ENCODE peak calls at places on chromosomes 5 and 9, in five cellular contexts. V is AG04449, K is psoas muscle, I is WTC11, O is endothelial cell. S is an unnamed sample.

GRCh38 chr9:12566411-12566810 is 126.8 kb upstream of the TYRP1 start:
- DNase-seq in K (no peak), I (no peak), O (no peak), V (no peak), S (no peak)

GRCh38 chr5:84274585-84275468 is 109.9 kb downstream of the EDIL3 start:
- DNase-seq in K (no peak), I (peak), O (peak), V (no peak), S (peak)

GRCh38 chr5:179162351-179163235 is 102.4 kb downstream of the ZNF354C start:
- DNase-seq in O (no peak), V (no peak), I (peak), K (no peak), S (no peak)

GRCh38 chr9:109349431-109349846 is 28.6 kb upstream of the EPB41L4B start:
- DNase-seq in O (no peak), K (no peak), V (peak), I (no peak), S (no peak)

GRCh38 chr5:122312670-122312988 is 592 bp downstream of the SNCAIP start:
- DNase-seq in I (peak), O (peak), V (no peak), K (no peak), S (peak)

GRCh38 chr9:99783799-99784198 is 37.9 kb upstream of the NR4A3 start:
- DNase-seq in V (no peak), I (no peak), K (no peak), O (no peak), S (no peak)

GRCh38 chr9:114446036-114446435 is 58.3 kb upstream of the AKNA start:
- DNase-seq in V (no peak), K (no peak), O (no peak), I (no peak), S (no peak)

GRCh38 chr5:145811834-145812625 is 23.1 kb downstream of the PRELID2 start:
- DNase-seq in I (no peak), O (peak), V (no peak), K (no peak), S (no peak)

GRCh38 chr9:129252937-129253819 is 75.1 kb upstream of the IER5L start:
- DNase-seq in I (no peak), O (no peak), V (no peak), K (peak), S (no peak)

GRCh38 chr9:78235296-78235770 is 542 bp upstream of the CEP78 start:
- DNase-seq in I (no peak), O (no peak), K (no peak), V (no peak), S (no peak)

GRCh38 chr5:76310208-76310607 is 92.9 kb upstream of the IQGAP2 start:
- DNase-seq in I (no peak), V (no peak), K (no peak), O (no peak), S (no peak)

GRCh38 chr5:79396265-79396664 is 117.7 kb downstream of the HOMER1 start:
- DNase-seq in O (no peak), K (no peak), I (no peak), V (no peak), S (no peak)

GRCh38 chr9:4923580-4924544 is 61.2 kb upstream of the JAK2 start:
- DNase-seq in O (no peak), I (no peak), V (no peak), K (no peak), S (peak)

GRCh38 chr9:70044450-70045307 is 1.0 kb downstream of the MAMDC2 start:
- DNase-seq in V (no peak), K (peak), O (peak), I (peak), S (peak)

GRCh38 chr5:177491429-177491945 is 5.9 kb downstream of the PDLIM7 start:
- DNase-seq in O (peak), I (peak), K (peak), V (no peak), S (peak)
- TF ChIP-seq CTCF in O (peak), I (peak), K (peak), V (peak), S (peak)

GRCh38 chr5:87139795-87140194 is 127.9 kb upstream of the RASA1 start:
- DNase-seq in K (no peak), V (no peak), O (no peak), I (no peak), S (no peak)
- TF ChIP-seq CTCF in K (no peak), V (no peak), O (no peak), I (no peak), S (no peak)

DNA sequence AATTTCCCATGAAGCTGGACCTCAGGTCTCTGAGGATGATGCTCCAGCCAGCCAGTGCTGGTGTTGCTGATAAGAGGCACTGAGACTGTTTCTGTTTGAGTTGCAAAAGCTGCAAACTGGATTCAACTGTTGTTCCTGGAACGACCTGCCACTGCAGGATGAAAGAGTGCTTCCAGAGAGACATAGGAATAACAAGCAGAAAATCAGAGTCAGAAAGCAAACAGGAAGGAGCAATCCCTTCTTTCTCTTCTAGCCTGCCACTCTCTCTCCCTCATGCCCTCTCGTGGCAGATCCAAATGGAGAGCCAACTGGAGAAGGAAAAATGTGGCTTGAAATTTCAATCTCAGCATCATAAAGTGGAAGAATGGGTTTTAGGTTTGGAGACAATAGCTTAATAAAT is 110.4 kb downstream of the STARD4 start:
- DNase-seq in V (no peak), O (no peak), I (no peak), K (no peak), S (no peak)
- TF ChIP-seq CTCF in V (peak), O (no peak), I (no peak), K (no peak), S (no peak)

GRCh38 chr9:18396102-18396728 is 77.7 kb upstream of the ADAMTSL1 start:
- DNase-seq in K (no peak), I (no peak), V (no peak), O (no peak), S (peak)
- TF ChIP-seq CTCF in K (no peak), I (no peak), V (no peak), O (peak), S (no peak)

GRCh38 chr5:139110526-139111168 is 87.5 kb downstream of the SIL1 start:
- DNase-seq in V (no peak), K (no peak), O (no peak), I (no peak), S (no peak)
- TF ChIP-seq CTCF in V (no peak), K (no peak), O (no peak), I (no peak), S (no peak)

DNA sequence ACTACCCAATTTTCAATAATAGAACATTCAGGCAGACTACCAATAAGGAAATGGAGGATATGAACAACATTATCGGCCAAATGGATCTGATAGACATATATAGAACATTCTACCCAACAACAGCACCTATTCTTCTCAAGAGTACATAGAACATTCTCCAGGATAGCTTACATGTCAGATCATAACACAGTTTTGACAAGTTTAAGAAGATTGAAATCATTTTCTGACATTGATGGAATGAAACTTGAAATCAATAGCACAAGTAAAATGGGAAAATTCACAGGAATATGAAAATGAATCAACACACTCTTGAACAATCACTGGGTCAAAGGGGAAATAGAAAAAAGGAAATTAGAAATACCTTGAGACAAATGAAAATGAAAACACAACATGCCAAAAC is 94.6 kb upstream of the MEGF10 start:
- DNase-seq in O (no peak), K (no peak), V (no peak), I (no peak), S (no peak)
- TF ChIP-seq CTCF in O (no peak), K (no peak), V (no peak), I (no peak), S (no peak)

GRCh38 chr9:137575725-137576411 is 2.9 kb downstream of the DPH7 start:
- DNase-seq in O (no peak), I (no peak), K (no peak), V (no peak), S (no peak)
- TF ChIP-seq CTCF in O (no peak), I (no peak), K (no peak), V (no peak), S (no peak)

GRCh38 chr9:21813575-21814473 is 11.4 kb downstream of the MTAP start:
- DNase-seq in I (peak), V (no peak), O (peak), K (peak), S (peak)

GRCh38 chr9:21812415-21812814 is 10.0 kb downstream of the MTAP start:
- DNase-seq in V (no peak), I (no peak), O (peak), K (no peak), S (peak)

GRCh38 chr9:21810881-21811280 is 8.4 kb downstream of the MTAP start:
- DNase-seq in K (no peak), V (no peak), O (no peak), I (no peak), S (no peak)

GRCh38 chr9:21811914-21812313 is 9.5 kb downstream of the MTAP start:
- DNase-seq in I (no peak), V (no peak), O (no peak), K (no peak), S (no peak)

GRCh38 chr9:21812945-21813568 is 10.6 kb downstream of the MTAP start:
- DNase-seq in V (no peak), K (peak), O (peak), I (peak), S (peak)
- TF ChIP-seq CTCF in V (peak), K (peak), O (peak), I (peak), S (peak)

DNA sequence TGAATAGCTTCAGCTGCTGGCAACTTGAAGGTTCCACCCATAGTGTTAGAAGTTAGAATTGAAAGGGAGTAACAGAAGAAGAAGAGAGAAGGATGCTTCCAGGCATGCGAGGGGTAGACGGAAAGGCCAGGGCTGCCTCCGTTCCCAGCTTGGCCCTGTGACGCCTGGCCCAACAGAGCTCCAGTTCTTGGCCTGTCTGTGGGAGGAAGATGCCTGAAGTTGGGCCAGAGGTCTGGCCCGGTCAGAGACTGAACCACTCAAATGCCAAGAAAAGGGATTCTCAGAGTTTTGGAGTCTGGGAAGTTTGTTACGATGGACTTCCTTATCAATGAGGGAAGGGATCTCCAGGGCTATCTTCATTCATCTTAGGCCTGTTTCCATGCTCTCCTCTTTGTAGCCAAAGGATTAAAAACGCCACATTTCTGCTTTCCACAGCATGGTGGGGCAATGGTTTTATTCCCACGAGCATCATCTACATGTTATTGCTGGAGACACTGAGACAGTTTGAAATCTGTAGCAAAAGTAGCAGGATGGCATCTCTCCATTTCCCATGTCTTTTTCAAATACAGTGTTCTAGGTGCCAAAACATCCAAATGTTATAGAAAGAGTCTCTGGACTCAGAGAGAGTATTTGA is 65.3 kb upstream of the ANKRD55 start:
- DNase-seq in V (no peak), I (no peak), K (no peak), O (no peak), S (no peak)
- TF ChIP-seq CTCF in V (no peak), I (no peak), K (no peak), O (no peak), S (no peak)